ENCODE peak calls at places on chromosomes 1 and 21, in four cellular contexts. One of them, this sample, is unnamed.

GRCh38 chr1:96587222-96587621 is 134.4 kb upstream of the PTBP2 start:
- DNase-seq in tibial artery: no peak
- DNase-seq in cardiac muscle cell: no peak
- DNase-seq in endodermal cell: no peak
- DNase-seq in this sample: no peak

GRCh38 chr1:218242171-218242570 is 42.9 kb upstream of the RRP15 start:
- DNase-seq in tibial artery: no peak
- DNase-seq in cardiac muscle cell: no peak
- DNase-seq in endodermal cell: no peak
- DNase-seq in this sample: no peak

GRCh38 chr1:49051647-49052046 is 275.0 kb upstream of the BEND5 start:
- DNase-seq in tibial artery: no peak
- DNase-seq in cardiac muscle cell: no peak
- DNase-seq in endodermal cell: no peak
- DNase-seq in this sample: no peak

GRCh38 chr21:27104749-27105439 is 138.0 kb upstream of the ADAMTS5 start:
- DNase-seq in tibial artery: no peak
- DNase-seq in cardiac muscle cell: no peak
- DNase-seq in endodermal cell: no peak
- DNase-seq in this sample: no peak

GRCh38 chr1:115336741-115337140 is 1.3 kb downstream of the NGF start:
- DNase-seq in tibial artery: no peak
- DNase-seq in cardiac muscle cell: no peak
- DNase-seq in endodermal cell: no peak
- DNase-seq in this sample: no peak

GRCh38 chr1:53734650-53735211 is 4.2 kb downstream of the GLIS1 start:
- DNase-seq in tibial artery: no peak
- DNase-seq in cardiac muscle cell: peak; percentile 46
- DNase-seq in endodermal cell: peak; percentile 65
- DNase-seq in this sample: no peak

GRCh38 chr1:33562563-33562962 is 90.1 kb downstream of the ZSCAN20 start:
- DNase-seq in tibial artery: no peak
- DNase-seq in cardiac muscle cell: no peak
- DNase-seq in endodermal cell: no peak
- DNase-seq in this sample: no peak

GRCh38 chr1:5819391-5820025 is 172.7 kb downstream of the NPHP4 start:
- DNase-seq in tibial artery: no peak
- DNase-seq in cardiac muscle cell: no peak
- DNase-seq in endodermal cell: no peak
- DNase-seq in this sample: no peak

GRCh38 chr21:42155045-42155855 is 63.7 kb upstream of the ABCG1 start:
- DNase-seq in tibial artery: no peak
- DNase-seq in cardiac muscle cell: no peak
- DNase-seq in endodermal cell: peak; percentile 40
- DNase-seq in this sample: no peak

GRCh38 chr1:61348025-61348665 is 265.8 kb downstream of the NFIA start:
- DNase-seq in tibial artery: no peak
- DNase-seq in cardiac muscle cell: no peak
- DNase-seq in endodermal cell: no peak
- DNase-seq in this sample: no peak

GRCh38 chr1:99640672-99641071 is 5.2 kb upstream of the PALMD start:
- DNase-seq in tibial artery: no peak
- DNase-seq in cardiac muscle cell: no peak
- DNase-seq in endodermal cell: no peak
- DNase-seq in this sample: no peak

GRCh38 chr1:111570781-111571181 is 48.8 kb upstream of the RAP1A start:
- DNase-seq in tibial artery: no peak
- DNase-seq in cardiac muscle cell: no peak
- DNase-seq in endodermal cell: peak; percentile 80
- DNase-seq in this sample: no peak

GRCh38 chr1:111568160-111568559 is 51.4 kb upstream of the RAP1A start:
- DNase-seq in tibial artery: no peak
- DNase-seq in cardiac muscle cell: no peak
- DNase-seq in endodermal cell: no peak
- DNase-seq in this sample: no peak

GRCh38 chr1:111571239-111571638 is 48.4 kb upstream of the RAP1A start:
- DNase-seq in tibial artery: no peak
- DNase-seq in cardiac muscle cell: no peak
- DNase-seq in endodermal cell: no peak
- DNase-seq in this sample: no peak

GRCh38 chr1:111571987-111572386 is 47.6 kb upstream of the RAP1A start:
- DNase-seq in tibial artery: no peak
- DNase-seq in cardiac muscle cell: no peak
- DNase-seq in endodermal cell: no peak
- DNase-seq in this sample: no peak

GRCh38 chr1:111569913-111570312 is 49.7 kb upstream of the RAP1A start:
- DNase-seq in tibial artery: no peak
- DNase-seq in cardiac muscle cell: no peak
- DNase-seq in endodermal cell: no peak
- DNase-seq in this sample: no peak
- H3K4me1 ChIP-seq in tibial artery: peaks cover 8% of the 10 kb centered on the region
- H3K4me1 ChIP-seq in cardiac muscle cell: no peaks in the 10 kb centered on the region
- H3K4me1 ChIP-seq in endodermal cell: peaks cover 5% of the 10 kb centered on the region
- H3K4me1 ChIP-seq in this sample: peaks cover 10% of the 10 kb centered on the region

DNA sequence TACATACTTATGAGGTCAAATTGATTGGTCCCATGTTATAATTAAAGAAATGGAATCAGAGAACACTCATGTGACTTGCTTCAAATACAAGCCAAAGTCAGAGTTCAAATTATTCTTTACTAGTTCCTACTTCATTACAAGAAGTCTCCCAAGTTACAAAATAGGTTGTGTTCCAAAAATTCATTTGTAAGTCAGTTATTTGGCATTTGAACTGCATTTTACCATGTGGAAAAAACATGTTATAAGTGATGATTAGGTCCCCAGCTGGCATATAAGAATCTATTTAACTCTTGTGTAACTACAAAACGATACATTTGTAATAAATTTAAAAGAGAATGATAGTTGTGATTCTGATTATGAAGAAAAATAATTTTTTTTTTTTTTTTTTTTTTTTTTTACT is 124.1 kb downstream of the DISP1 start:
- DNase-seq in tibial artery: no peak
- DNase-seq in cardiac muscle cell: no peak
- DNase-seq in endodermal cell: no peak
- DNase-seq in this sample: no peak
- H3K4me1 ChIP-seq in tibial artery: no peaks in the 10 kb centered on the region
- H3K4me1 ChIP-seq in cardiac muscle cell: no peaks in the 10 kb centered on the region
- H3K4me1 ChIP-seq in endodermal cell: no peaks in the 10 kb centered on the region
- H3K4me1 ChIP-seq in this sample: no peaks in the 10 kb centered on the region

DNA sequence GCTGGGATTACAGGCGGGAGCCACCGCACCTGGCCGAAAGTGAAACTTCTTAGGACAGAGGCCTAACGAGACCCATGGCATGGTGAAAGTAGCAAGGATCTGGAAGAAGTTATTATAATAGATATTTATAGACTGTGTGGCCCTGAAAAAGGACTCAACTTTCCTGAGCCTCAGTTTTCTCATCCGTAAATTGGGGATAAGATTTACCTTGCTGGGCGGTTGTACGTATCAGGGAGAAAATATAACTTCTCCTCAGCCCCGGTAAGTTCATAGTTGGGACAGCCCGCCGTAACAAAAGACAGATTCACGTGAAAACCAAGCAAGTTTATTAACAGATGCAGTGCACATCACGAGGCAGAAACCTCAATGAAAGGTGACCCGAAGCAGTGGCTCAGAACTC is 5.5 kb upstream of the PIK3CD start:
- DNase-seq in tibial artery: no peak
- DNase-seq in cardiac muscle cell: no peak
- DNase-seq in endodermal cell: no peak
- DNase-seq in this sample: no peak
- H3K4me1 ChIP-seq in tibial artery: peaks cover under 1% of the 10 kb centered on the region
- H3K4me1 ChIP-seq in cardiac muscle cell: no peaks in the 10 kb centered on the region
- H3K4me1 ChIP-seq in endodermal cell: no peaks in the 10 kb centered on the region
- H3K4me1 ChIP-seq in this sample: peaks cover 12% of the 10 kb centered on the region

DNA sequence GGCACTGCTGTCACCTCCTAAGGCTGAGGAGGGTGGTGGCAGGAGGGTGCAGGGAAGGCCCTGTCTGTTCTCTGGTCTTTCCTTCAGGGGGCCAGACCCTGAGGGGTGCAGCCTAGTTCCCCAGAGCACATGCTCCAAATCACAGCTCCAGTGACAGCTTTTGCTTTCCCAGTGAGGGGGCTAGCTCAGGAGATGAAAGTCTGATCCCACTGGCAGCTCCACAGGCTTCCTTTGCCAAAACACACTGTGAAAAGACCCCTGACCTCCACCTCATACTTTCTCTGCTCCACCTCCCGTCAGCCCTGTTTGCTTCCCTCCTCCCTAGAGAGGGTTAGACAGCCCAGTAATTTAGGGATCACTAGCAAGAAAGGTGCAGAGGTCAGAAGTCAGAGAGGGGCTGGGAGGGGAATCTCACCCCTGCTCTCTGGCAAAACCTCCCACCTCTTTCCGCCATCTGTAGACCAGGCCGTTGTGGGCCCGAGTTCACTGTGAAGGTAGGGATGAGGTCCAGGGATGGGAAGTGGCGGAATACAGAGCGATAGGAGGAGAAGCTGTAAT is 62.8 kb downstream of the PLXNA2 start:
- DNase-seq in tibial artery: no peak
- DNase-seq in cardiac muscle cell: no peak
- DNase-seq in endodermal cell: no peak
- DNase-seq in this sample: no peak
- H3K4me1 ChIP-seq in tibial artery: peaks cover 73% of the 10 kb centered on the region
- H3K4me1 ChIP-seq in cardiac muscle cell: peaks cover 52% of the 10 kb centered on the region
- H3K4me1 ChIP-seq in endodermal cell: peaks cover 33% of the 10 kb centered on the region
- H3K4me1 ChIP-seq in this sample: peaks cover 35% of the 10 kb centered on the region

GRCh38 chr1:110224240-110224995 is 14.3 kb downstream of the KCNC4 start:
- DNase-seq in tibial artery: no peak
- DNase-seq in cardiac muscle cell: peak; percentile 12
- DNase-seq in endodermal cell: no peak
- DNase-seq in this sample: no peak
- H3K4me1 ChIP-seq in tibial artery: peaks cover 7% of the 10 kb centered on the region
- H3K4me1 ChIP-seq in cardiac muscle cell: no peaks in the 10 kb centered on the region
- H3K4me1 ChIP-seq in endodermal cell: no peaks in the 10 kb centered on the region
- H3K4me1 ChIP-seq in this sample: peaks cover 15% of the 10 kb centered on the region

GRCh38 chr1:151313501-151313900 is 13.7 kb downstream of the PI4KB start:
- DNase-seq in tibial artery: no peak
- DNase-seq in cardiac muscle cell: no peak
- DNase-seq in endodermal cell: no peak
- DNase-seq in this sample: no peak

GRCh38 chr1:151314137-151314875 is 12.9 kb downstream of the PI4KB start:
- DNase-seq in tibial artery: peak; percentile 88
- DNase-seq in cardiac muscle cell: no peak
- DNase-seq in endodermal cell: no peak
- DNase-seq in this sample: no peak

GRCh38 chr1:151318975-151319374 is 8.2 kb downstream of the PI4KB start:
- DNase-seq in tibial artery: no peak
- DNase-seq in cardiac muscle cell: no peak
- DNase-seq in endodermal cell: no peak
- DNase-seq in this sample: no peak

GRCh38 chr1:151312439-151313225 is 14.6 kb downstream of the PI4KB start:
- DNase-seq in tibial artery: no peak
- DNase-seq in cardiac muscle cell: no peak
- DNase-seq in endodermal cell: no peak
- DNase-seq in this sample: no peak

DNA sequence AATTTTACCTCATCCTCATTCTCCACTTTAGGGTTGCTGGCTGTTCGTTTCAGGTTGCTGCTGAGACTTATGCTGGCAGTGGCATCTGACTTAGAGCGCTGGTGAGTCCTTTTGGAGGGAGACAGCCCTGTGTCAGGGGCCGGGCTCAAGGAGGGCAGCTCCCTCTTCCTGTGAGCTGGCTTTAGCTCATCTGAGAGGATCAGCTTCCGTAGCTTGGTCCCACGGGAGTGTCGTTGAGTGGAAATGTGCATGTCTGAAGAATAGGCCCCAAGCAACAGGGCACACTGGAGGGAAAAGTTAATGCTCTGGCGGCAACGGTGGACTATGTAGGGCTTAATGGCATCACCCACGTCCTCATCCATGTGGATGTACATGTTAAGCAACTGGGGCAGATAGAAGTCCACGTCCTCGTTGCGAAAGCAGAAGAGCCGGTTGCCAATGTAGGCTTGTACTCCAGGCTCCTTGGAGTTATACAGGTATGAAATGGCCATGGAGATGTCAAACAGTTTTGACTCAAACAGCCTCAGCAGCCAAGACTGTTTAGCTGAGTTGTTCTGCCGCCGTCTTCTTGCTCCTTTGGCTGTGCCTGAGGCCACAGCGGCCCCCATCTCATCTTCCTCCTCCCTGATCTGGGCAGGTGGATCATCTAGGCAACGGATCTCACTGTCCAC is 11.5 kb downstream of the PI4KB start:
- DNase-seq in tibial artery: no peak
- DNase-seq in cardiac muscle cell: no peak
- DNase-seq in endodermal cell: no peak
- DNase-seq in this sample: no peak
- H3K4me1 ChIP-seq in tibial artery: peaks cover 43% of the 10 kb centered on the region
- H3K4me1 ChIP-seq in cardiac muscle cell: no peaks in the 10 kb centered on the region
- H3K4me1 ChIP-seq in endodermal cell: no peaks in the 10 kb centered on the region
- H3K4me1 ChIP-seq in this sample: peaks cover 36% of the 10 kb centered on the region

GRCh38 chr1:14517813-14518180 is 80.7 kb upstream of the KAZN start:
- DNase-seq in tibial artery: no peak
- DNase-seq in cardiac muscle cell: no peak
- DNase-seq in endodermal cell: no peak
- DNase-seq in this sample: no peak
- H3K4me1 ChIP-seq in tibial artery: no peaks in the 10 kb centered on the region
- H3K4me1 ChIP-seq in cardiac muscle cell: no peaks in the 10 kb centered on the region
- H3K4me1 ChIP-seq in endodermal cell: no peaks in the 10 kb centered on the region
- H3K4me1 ChIP-seq in this sample: peaks cover 12% of the 10 kb centered on the region

This sample was measured in esophagus squamous epithelium.